ENCODE peak calls at places on chromosomes 7 and 10, in four cellular contexts. Y is neuronal stem cell; E is GM23248; H is CD4-positive, alpha-beta memory T cell. M is an unnamed sample. For H3K9me3, the result is how much of the 10 kb centered on the place peaks cover.

GRCh38 chr10:95248989-95249388 is 41.8 kb downstream of the PDLIM1 start:
- DNase-seq in Y (no peak), E (no peak), H (no peak), M (no peak)

GRCh38 chr10:61629594-61629993 is 33.1 kb upstream of the CABCOCO1 start:
- DNase-seq in Y (no peak), E (no peak), H (no peak), M (no peak)

GRCh38 chr10:6191569-6191968 is 11.2 kb upstream of the PFKFB3 start:
- DNase-seq in Y (no peak), E (no peak), H (no peak), M (no peak)

GRCh38 chr10:78515037-78515872 is 481.6 kb downstream of the RPS24 start:
- DNase-seq in Y (no peak), E (peak), H (no peak), M (no peak)

GRCh38 chr7:158765020-158765419 is 60.4 kb upstream of the NCAPG2 start:
- DNase-seq in Y (no peak), E (no peak), H (no peak), M (no peak)

GRCh38 chr7:91503934-91504575 is 239.8 kb downstream of the FZD1 start:
- DNase-seq in Y (no peak), E (no peak), H (no peak), M (no peak)

GRCh38 chr7:135121868-135122267 is 26.0 kb upstream of the TMEM140 start:
- DNase-seq in Y (no peak), E (no peak), H (no peak), M (no peak)

GRCh38 chr10:84695983-84696382 is 367.6 kb downstream of the CCSER2 start:
- DNase-seq in Y (no peak), E (no peak), H (no peak), M (no peak)

GRCh38 chr10:10519674-10520073 is 498.0 kb upstream of the CELF2 start:
- DNase-seq in Y (no peak), E (no peak), H (no peak), M (no peak)

GRCh38 chr10:10517866-10518265 is 499.8 kb upstream of the CELF2 start:
- DNase-seq in Y (no peak), E (no peak), H (no peak), M (no peak)

GRCh38 chr10:10515479-10516204 is 502.0 kb upstream of the CELF2 start:
- DNase-seq in Y (no peak), E (peak), H (no peak), M (no peak)

GRCh38 chr10:10516731-10517130 is 500.9 kb upstream of the CELF2 start:
- DNase-seq in Y (no peak), E (no peak), H (no peak), M (no peak)

GRCh38 chr10:10520391-10521385 is 497.0 kb upstream of the CELF2 start:
- DNase-seq in Y (no peak), E (peak), H (no peak), M (no peak)
- H3K9me3 ChIP-seq in Y (under half), E (under half), H (under half), M (under half)

GRCh38 chr10:131844546-131845084 is 56.2 kb upstream of the PPP2R2D start:
- DNase-seq in Y (no peak), E (no peak), H (no peak), M (no peak)

GRCh38 chr10:131842351-131843088 is 58.3 kb upstream of the PPP2R2D start:
- DNase-seq in Y (no peak), E (no peak), H (no peak), M (no peak)

GRCh38 chr10:131845505-131846223 is 55.1 kb upstream of the PPP2R2D start:
- DNase-seq in Y (no peak), E (no peak), H (no peak), M (no peak)

GRCh38 chr10:131843089-131843595 is 57.7 kb upstream of the PPP2R2D start:
- DNase-seq in Y (no peak), E (no peak), H (no peak), M (no peak)

GRCh38 chr10:131843881-131844284 is 56.9 kb upstream of the PPP2R2D start:
- DNase-seq in Y (no peak), E (no peak), H (no peak), M (no peak)
- H3K27ac ChIP-seq in Y (no peak), E (no peak), H (no peak), M (no peak)

GRCh38 chr7:29336851-29337627 is 142.5 kb downstream of the CHN2 start:
- DNase-seq in Y (no peak), E (no peak), H (no peak), M (no peak)

GRCh38 chr7:29332875-29333482 is 138.4 kb downstream of the CHN2 start:
- DNase-seq in Y (no peak), E (no peak), H (no peak), M (no peak)

GRCh38 chr7:29332027-29332806 is 137.6 kb downstream of the CHN2 start:
- DNase-seq in Y (no peak), E (no peak), H (no peak), M (no peak)

GRCh38 chr7:29337628-29338116 is 143.1 kb downstream of the CHN2 start:
- DNase-seq in Y (no peak), E (no peak), H (peak), M (peak)

GRCh38 chr7:29335188-29336083 is 140.9 kb downstream of the CHN2 start:
- DNase-seq in Y (no peak), E (no peak), H (no peak), M (no peak)
- H3K9me3 ChIP-seq in Y (under half), E (under half), H (under half), M (under half)

GRCh38 chr10:7703140-7703539 is at the start of gene ITIH2:
- DNase-seq in Y (no peak), E (no peak), H (no peak), M (no peak)
- H3K27ac ChIP-seq in Y (no peak), E (no peak), H (no peak), M (no peak)

GRCh38 chr7:64628721-64629120 is 37.2 kb upstream of the ZNF107 start:
- DNase-seq in Y (no peak), E (no peak), H (no peak), M (no peak)

GRCh38 chr7:64626083-64626469 is 39.9 kb upstream of the ZNF107 start:
- DNase-seq in Y (no peak), E (no peak), H (no peak), M (no peak)

GRCh38 chr7:64630496-64630895 is 35.4 kb upstream of the ZNF107 start:
- DNase-seq in Y (no peak), E (peak), H (no peak), M (no peak)

GRCh38 chr7:64626557-64626956 is 39.4 kb upstream of the ZNF107 start:
- DNase-seq in Y (no peak), E (no peak), H (no peak), M (no peak)

GRCh38 chr7:64628192-64628591 is 37.7 kb upstream of the ZNF107 start:
- DNase-seq in Y (no peak), E (peak), H (no peak), M (no peak)
- H3K9me3 ChIP-seq in Y (under half), E (under half), H (under half), M (under half)

M was measured in effector memory CD4-positive, alpha-beta T cell.